ENCODE peak calls at places on chromosome 12, in seven cellular contexts. One of them, this sample, is unnamed.

GRCh38 chr12:25438638-25439037 is 114.4 kb downstream of the LMNTD1 start:
- DNase-seq in ovary: no peak
- DNase-seq in left ventricle myocardium inferior: no peak
- DNase-seq in GM12865: no peak
- DNase-seq in dorsolateral prefrontal cortex: no peak
- DNase-seq in mammary epithelial cell: no peak
- DNase-seq in tibial nerve: no peak
- DNase-seq in this sample: no peak

GRCh38 chr12:104458645-104459555 is 2.2 kb downstream of the CHST11 start:
- DNase-seq in ovary: no peak
- DNase-seq in left ventricle myocardium inferior: peak
- DNase-seq in GM12865: peak
- DNase-seq in dorsolateral prefrontal cortex: peak
- DNase-seq in mammary epithelial cell: peak
- DNase-seq in tibial nerve: peak
- DNase-seq in this sample: no peak

GRCh38 chr12:55745361-55746146 is 2.6 kb downstream of the GDF11 start:
- DNase-seq in ovary: peak
- DNase-seq in left ventricle myocardium inferior: peak
- DNase-seq in GM12865: no peak
- DNase-seq in dorsolateral prefrontal cortex: no peak
- DNase-seq in mammary epithelial cell: no peak
- DNase-seq in tibial nerve: no peak
- DNase-seq in this sample: no peak

GRCh38 chr12:120321382-120322202 is 6.0 kb downstream of the PLA2G1B start:
- DNase-seq in ovary: no peak
- DNase-seq in left ventricle myocardium inferior: no peak
- DNase-seq in GM12865: no peak
- DNase-seq in dorsolateral prefrontal cortex: no peak
- DNase-seq in mammary epithelial cell: no peak
- DNase-seq in tibial nerve: no peak
- DNase-seq in this sample: no peak

GRCh38 chr12:126163984-126164383 is 1098.7 kb downstream of the AACS start:
- DNase-seq in ovary: no peak
- DNase-seq in left ventricle myocardium inferior: no peak
- DNase-seq in GM12865: no peak
- DNase-seq in dorsolateral prefrontal cortex: no peak
- DNase-seq in mammary epithelial cell: no peak
- DNase-seq in tibial nerve: no peak
- DNase-seq in this sample: no peak

GRCh38 chr12:98211914-98212695 is 303.3 kb upstream of the TMPO start:
- DNase-seq in ovary: no peak
- DNase-seq in left ventricle myocardium inferior: no peak
- DNase-seq in GM12865: no peak
- DNase-seq in dorsolateral prefrontal cortex: no peak
- DNase-seq in mammary epithelial cell: no peak
- DNase-seq in tibial nerve: no peak
- DNase-seq in this sample: no peak

GRCh38 chr12:113103756-113104450 is 31.7 kb downstream of the RASAL1 start:
- DNase-seq in ovary: no peak
- DNase-seq in left ventricle myocardium inferior: no peak
- DNase-seq in GM12865: no peak
- DNase-seq in dorsolateral prefrontal cortex: peak
- DNase-seq in mammary epithelial cell: peak
- DNase-seq in tibial nerve: no peak
- DNase-seq in this sample: no peak

GRCh38 chr12:53749986-53750811 is 1.6 kb downstream of the CISTR start:
- DNase-seq in ovary: no peak
- DNase-seq in left ventricle myocardium inferior: no peak
- DNase-seq in GM12865: no peak
- DNase-seq in dorsolateral prefrontal cortex: no peak
- DNase-seq in mammary epithelial cell: no peak
- DNase-seq in tibial nerve: no peak
- DNase-seq in this sample: no peak

GRCh38 chr12:128509170-128509569 is 242.2 kb downstream of the TMEM132C start:
- DNase-seq in ovary: no peak
- DNase-seq in left ventricle myocardium inferior: no peak
- DNase-seq in GM12865: no peak
- DNase-seq in dorsolateral prefrontal cortex: no peak
- DNase-seq in mammary epithelial cell: no peak
- DNase-seq in tibial nerve: no peak
- DNase-seq in this sample: no peak

GRCh38 chr12:82981150-82981549 is 294.4 kb downstream of the TMTC2 start:
- DNase-seq in ovary: no peak
- DNase-seq in left ventricle myocardium inferior: no peak
- DNase-seq in GM12865: no peak
- DNase-seq in dorsolateral prefrontal cortex: no peak
- DNase-seq in mammary epithelial cell: no peak
- DNase-seq in tibial nerve: no peak
- DNase-seq in this sample: no peak

GRCh38 chr12:49455506-49455905 is 83.3 kb upstream of the KCNH3 start:
- DNase-seq in ovary: no peak
- DNase-seq in left ventricle myocardium inferior: no peak
- DNase-seq in GM12865: no peak
- DNase-seq in dorsolateral prefrontal cortex: no peak
- DNase-seq in mammary epithelial cell: no peak
- DNase-seq in tibial nerve: no peak
- DNase-seq in this sample: no peak

GRCh38 chr12:84619053-84619452 is 293.5 kb downstream of the SLC6A15 start:
- DNase-seq in ovary: no peak
- DNase-seq in left ventricle myocardium inferior: no peak
- DNase-seq in GM12865: no peak
- DNase-seq in dorsolateral prefrontal cortex: no peak
- DNase-seq in mammary epithelial cell: no peak
- DNase-seq in tibial nerve: no peak
- DNase-seq in this sample: no peak

GRCh38 chr12:34401659-34402227 is 379.4 kb downstream of the ALG10 start:
- DNase-seq in ovary: peak
- DNase-seq in left ventricle myocardium inferior: peak
- DNase-seq in GM12865: no peak
- DNase-seq in dorsolateral prefrontal cortex: peak
- DNase-seq in mammary epithelial cell: no peak
- DNase-seq in tibial nerve: no peak
- DNase-seq in this sample: no peak

GRCh38 chr12:90995041-90995440 is 9.7 kb downstream of the EPYC start:
- DNase-seq in ovary: no peak
- DNase-seq in left ventricle myocardium inferior: no peak
- DNase-seq in GM12865: no peak
- DNase-seq in dorsolateral prefrontal cortex: no peak
- DNase-seq in mammary epithelial cell: no peak
- DNase-seq in tibial nerve: no peak
- DNase-seq in this sample: no peak

GRCh38 chr12:89346741-89347324 is 5.5 kb downstream of the DUSP6 start:
- DNase-seq in ovary: no peak
- DNase-seq in left ventricle myocardium inferior: peak
- DNase-seq in GM12865: no peak
- DNase-seq in dorsolateral prefrontal cortex: no peak
- DNase-seq in mammary epithelial cell: peak
- DNase-seq in tibial nerve: peak
- DNase-seq in this sample: no peak

GRCh38 chr12:100110276-100110675 is 32.4 kb downstream of the BLTP3B start:
- DNase-seq in ovary: no peak
- DNase-seq in left ventricle myocardium inferior: no peak
- DNase-seq in GM12865: no peak
- DNase-seq in dorsolateral prefrontal cortex: no peak
- DNase-seq in mammary epithelial cell: no peak
- DNase-seq in tibial nerve: no peak
- DNase-seq in this sample: no peak

GRCh38 chr12:10136637-10137205 is 6.7 kb upstream of the CLEC7A start:
- DNase-seq in ovary: no peak
- DNase-seq in left ventricle myocardium inferior: no peak
- DNase-seq in GM12865: no peak
- DNase-seq in dorsolateral prefrontal cortex: no peak
- DNase-seq in mammary epithelial cell: no peak
- DNase-seq in tibial nerve: no peak
- DNase-seq in this sample: no peak

GRCh38 chr12:27220057-27220987 is 23.8 kb upstream of the STK38L start:
- DNase-seq in ovary: no peak
- DNase-seq in left ventricle myocardium inferior: no peak
- DNase-seq in GM12865: peak
- DNase-seq in dorsolateral prefrontal cortex: no peak
- DNase-seq in mammary epithelial cell: no peak
- DNase-seq in tibial nerve: no peak
- DNase-seq in this sample: no peak

GRCh38 chr12:64181504-64182291 is 40.4 kb downstream of the KICS2 start:
- DNase-seq in ovary: peak
- DNase-seq in left ventricle myocardium inferior: peak
- DNase-seq in GM12865: peak
- DNase-seq in dorsolateral prefrontal cortex: peak
- DNase-seq in mammary epithelial cell: peak
- DNase-seq in tibial nerve: peak
- DNase-seq in this sample: no peak

GRCh38 chr12:95547522-95548055 is 3.7 kb downstream of the USP44 start:
- DNase-seq in ovary: no peak
- DNase-seq in left ventricle myocardium inferior: no peak
- DNase-seq in GM12865: no peak
- DNase-seq in dorsolateral prefrontal cortex: peak
- DNase-seq in mammary epithelial cell: no peak
- DNase-seq in tibial nerve: peak
- DNase-seq in this sample: no peak

GRCh38 chr12:12358528-12358927 is 1.6 kb downstream of the BORCS5 start:
- DNase-seq in ovary: no peak
- DNase-seq in left ventricle myocardium inferior: no peak
- DNase-seq in GM12865: peak
- DNase-seq in dorsolateral prefrontal cortex: no peak
- DNase-seq in mammary epithelial cell: no peak
- DNase-seq in tibial nerve: no peak
- DNase-seq in this sample: no peak

GRCh38 chr12:124709722-124710656 is 142.6 kb upstream of the NCOR2 start:
- DNase-seq in ovary: no peak
- DNase-seq in left ventricle myocardium inferior: no peak
- DNase-seq in GM12865: no peak
- DNase-seq in dorsolateral prefrontal cortex: no peak
- DNase-seq in mammary epithelial cell: no peak
- DNase-seq in tibial nerve: peak
- DNase-seq in this sample: no peak

GRCh38 chr12:124713041-124713435 is 145.6 kb upstream of the NCOR2 start:
- DNase-seq in ovary: no peak
- DNase-seq in left ventricle myocardium inferior: peak
- DNase-seq in GM12865: peak
- DNase-seq in dorsolateral prefrontal cortex: no peak
- DNase-seq in mammary epithelial cell: no peak
- DNase-seq in tibial nerve: peak
- DNase-seq in this sample: no peak

GRCh38 chr12:124715121-124715990 is 147.9 kb upstream of the NCOR2 start:
- DNase-seq in ovary: no peak
- DNase-seq in left ventricle myocardium inferior: no peak
- DNase-seq in GM12865: no peak
- DNase-seq in dorsolateral prefrontal cortex: no peak
- DNase-seq in mammary epithelial cell: no peak
- DNase-seq in tibial nerve: no peak
- DNase-seq in this sample: no peak

GRCh38 chr12:124716208-124717141 is 147.2 kb downstream of the SCARB1 start:
- DNase-seq in ovary: no peak
- DNase-seq in left ventricle myocardium inferior: no peak
- DNase-seq in GM12865: no peak
- DNase-seq in dorsolateral prefrontal cortex: no peak
- DNase-seq in mammary epithelial cell: no peak
- DNase-seq in tibial nerve: no peak
- DNase-seq in this sample: no peak

GRCh38 chr12:124713436-124714082 is 146.1 kb upstream of the NCOR2 start:
- DNase-seq in ovary: no peak
- DNase-seq in left ventricle myocardium inferior: no peak
- DNase-seq in GM12865: peak
- DNase-seq in dorsolateral prefrontal cortex: no peak
- DNase-seq in mammary epithelial cell: no peak
- DNase-seq in tibial nerve: peak
- DNase-seq in this sample: peak
- H3K4me3 ChIP-seq in ovary: no peak
- H3K4me3 ChIP-seq in left ventricle myocardium inferior: peak
- H3K4me3 ChIP-seq in GM12865: peak
- H3K4me3 ChIP-seq in dorsolateral prefrontal cortex: peak
- H3K4me3 ChIP-seq in mammary epithelial cell: no peak
- H3K4me3 ChIP-seq in tibial nerve: peak
- H3K4me3 ChIP-seq in this sample: no peak

GRCh38 chr12:7023096-7023495 is 4.8 kb upstream of the LPCAT3 start:
- DNase-seq in ovary: no peak
- DNase-seq in left ventricle myocardium inferior: no peak
- DNase-seq in GM12865: no peak
- DNase-seq in dorsolateral prefrontal cortex: no peak
- DNase-seq in mammary epithelial cell: no peak
- DNase-seq in tibial nerve: no peak
- DNase-seq in this sample: no peak
- H3K4me3 ChIP-seq in ovary: no peak
- H3K4me3 ChIP-seq in left ventricle myocardium inferior: no peak
- H3K4me3 ChIP-seq in GM12865: no peak
- H3K4me3 ChIP-seq in dorsolateral prefrontal cortex: no peak
- H3K4me3 ChIP-seq in mammary epithelial cell: no peak
- H3K4me3 ChIP-seq in tibial nerve: no peak
- H3K4me3 ChIP-seq in this sample: no peak

GRCh38 chr12:14369322-14369721 is 3.8 kb downstream of the ATF7IP start:
- DNase-seq in ovary: no peak
- DNase-seq in left ventricle myocardium inferior: no peak
- DNase-seq in GM12865: no peak
- DNase-seq in dorsolateral prefrontal cortex: no peak
- DNase-seq in mammary epithelial cell: no peak
- DNase-seq in tibial nerve: no peak
- DNase-seq in this sample: no peak
- H3K4me3 ChIP-seq in ovary: no peak
- H3K4me3 ChIP-seq in left ventricle myocardium inferior: no peak
- H3K4me3 ChIP-seq in GM12865: no peak
- H3K4me3 ChIP-seq in dorsolateral prefrontal cortex: no peak
- H3K4me3 ChIP-seq in mammary epithelial cell: no peak
- H3K4me3 ChIP-seq in tibial nerve: no peak
- H3K4me3 ChIP-seq in this sample: no peak

GRCh38 chr12:57752668-57753000 is 524 bp upstream of the CDK4 start:
- DNase-seq in ovary: no peak
- DNase-seq in left ventricle myocardium inferior: no peak
- DNase-seq in GM12865: no peak
- DNase-seq in dorsolateral prefrontal cortex: no peak
- DNase-seq in mammary epithelial cell: no peak
- DNase-seq in tibial nerve: no peak
- DNase-seq in this sample: no peak

GRCh38 chr12:57755194-57755453 is 221 bp downstream of the MARCHF9 start:
- DNase-seq in ovary: no peak
- DNase-seq in left ventricle myocardium inferior: no peak
- DNase-seq in GM12865: no peak
- DNase-seq in dorsolateral prefrontal cortex: no peak
- DNase-seq in mammary epithelial cell: no peak
- DNase-seq in tibial nerve: no peak
- DNase-seq in this sample: no peak

GRCh38 chr12:57755454-57756372 is 810 bp downstream of the MARCHF9 start:
- DNase-seq in ovary: no peak
- DNase-seq in left ventricle myocardium inferior: peak
- DNase-seq in GM12865: no peak
- DNase-seq in dorsolateral prefrontal cortex: peak
- DNase-seq in mammary epithelial cell: no peak
- DNase-seq in tibial nerve: no peak
- DNase-seq in this sample: no peak

GRCh38 chr12:57754411-57755193 is at the start of gene MARCHF9:
- DNase-seq in ovary: peak
- DNase-seq in left ventricle myocardium inferior: peak
- DNase-seq in GM12865: peak
- DNase-seq in dorsolateral prefrontal cortex: peak
- DNase-seq in mammary epithelial cell: peak
- DNase-seq in tibial nerve: no peak
- DNase-seq in this sample: peak

DNA sequence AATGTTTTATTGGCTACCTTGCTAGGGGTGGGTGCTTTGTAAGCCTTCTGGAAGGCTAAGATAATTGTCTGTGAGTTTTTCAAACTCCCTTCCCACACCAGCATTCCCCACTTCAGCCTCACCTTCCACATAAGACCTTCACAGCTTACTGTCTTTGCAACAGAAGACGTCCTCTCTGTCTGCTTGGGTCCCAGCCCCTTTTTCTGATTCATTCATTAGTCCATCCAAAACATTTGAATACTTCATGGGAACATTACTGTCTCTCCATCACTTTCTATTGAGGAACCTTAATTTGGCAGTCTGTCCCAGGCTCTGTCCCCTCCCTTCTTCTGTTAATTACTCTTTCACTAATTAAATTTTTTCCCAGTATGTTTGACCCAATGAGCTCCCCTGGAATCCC is 965 bp upstream of the MARCHF9 start:
- DNase-seq in ovary: no peak
- DNase-seq in left ventricle myocardium inferior: no peak
- DNase-seq in GM12865: no peak
- DNase-seq in dorsolateral prefrontal cortex: no peak
- DNase-seq in mammary epithelial cell: no peak
- DNase-seq in tibial nerve: no peak
- DNase-seq in this sample: no peak
- H3K4me3 ChIP-seq in ovary: no peak
- H3K4me3 ChIP-seq in left ventricle myocardium inferior: no peak
- H3K4me3 ChIP-seq in GM12865: no peak
- H3K4me3 ChIP-seq in dorsolateral prefrontal cortex: no peak
- H3K4me3 ChIP-seq in mammary epithelial cell: no peak
- H3K4me3 ChIP-seq in tibial nerve: no peak
- H3K4me3 ChIP-seq in this sample: peak

This sample was measured in Jurkat, Clone E6-1.